ENCODE peak calls at places on chromosomes 16 and 17, in nine cellular contexts. One of them, this sample, is unnamed.

GRCh38 chr16:31513126-31513525 is 4.9 kb upstream of the RUSF1 start:
- DNase-seq in sigmoid colon: no peak
- DNase-seq in foreskin fibroblast: peak
- DNase-seq in right atrium auricular region: no peak
- DNase-seq in Calu3: no peak
- DNase-seq in endothelial cell: no peak
- DNase-seq in HFF-Myc: no peak
- DNase-seq in mammary epithelial cell: peak
- DNase-seq in dorsolateral prefrontal cortex: no peak
- DNase-seq in this sample: no peak

GRCh38 chr17:43327421-43327820 is 71.4 kb upstream of the ARL4D start:
- DNase-seq in sigmoid colon: no peak
- DNase-seq in foreskin fibroblast: peak
- DNase-seq in right atrium auricular region: no peak
- DNase-seq in Calu3: no peak
- DNase-seq in endothelial cell: no peak
- DNase-seq in HFF-Myc: no peak
- DNase-seq in mammary epithelial cell: no peak
- DNase-seq in dorsolateral prefrontal cortex: no peak
- DNase-seq in this sample: no peak

GRCh38 chr16:31052131-31052530 is 18.8 kb downstream of the STX4 start:
- DNase-seq in sigmoid colon: no peak
- DNase-seq in foreskin fibroblast: peak
- DNase-seq in right atrium auricular region: peak
- DNase-seq in Calu3: peak
- DNase-seq in endothelial cell: no peak
- DNase-seq in HFF-Myc: peak
- DNase-seq in mammary epithelial cell: peak
- DNase-seq in dorsolateral prefrontal cortex: no peak
- DNase-seq in this sample: no peak

GRCh38 chr17:65742433-65743312 is 181.2 kb upstream of the AXIN2 start:
- DNase-seq in sigmoid colon: no peak
- DNase-seq in foreskin fibroblast: peak
- DNase-seq in right atrium auricular region: no peak
- DNase-seq in Calu3: no peak
- DNase-seq in endothelial cell: no peak
- DNase-seq in HFF-Myc: no peak
- DNase-seq in mammary epithelial cell: peak
- DNase-seq in dorsolateral prefrontal cortex: no peak
- DNase-seq in this sample: no peak

GRCh38 chr16:49009204-49009603 is 272.4 kb downstream of the CBLN1 start:
- DNase-seq in sigmoid colon: no peak
- DNase-seq in foreskin fibroblast: no peak
- DNase-seq in right atrium auricular region: no peak
- DNase-seq in Calu3: no peak
- DNase-seq in endothelial cell: no peak
- DNase-seq in HFF-Myc: no peak
- DNase-seq in mammary epithelial cell: no peak
- DNase-seq in dorsolateral prefrontal cortex: no peak
- DNase-seq in this sample: no peak

GRCh38 chr16:85908444-85908843 is 9.5 kb downstream of the IRF8 start:
- DNase-seq in sigmoid colon: peak
- DNase-seq in foreskin fibroblast: no peak
- DNase-seq in right atrium auricular region: no peak
- DNase-seq in Calu3: no peak
- DNase-seq in endothelial cell: no peak
- DNase-seq in HFF-Myc: no peak
- DNase-seq in mammary epithelial cell: no peak
- DNase-seq in dorsolateral prefrontal cortex: no peak
- DNase-seq in this sample: no peak

GRCh38 chr16:88681709-88682451 is 4.4 kb downstream of the SNAI3 start:
- DNase-seq in sigmoid colon: no peak
- DNase-seq in foreskin fibroblast: no peak
- DNase-seq in right atrium auricular region: peak
- DNase-seq in Calu3: no peak
- DNase-seq in endothelial cell: no peak
- DNase-seq in HFF-Myc: no peak
- DNase-seq in mammary epithelial cell: no peak
- DNase-seq in dorsolateral prefrontal cortex: no peak
- DNase-seq in this sample: no peak

GRCh38 chr17:16314859-16315258 is 38.4 kb downstream of the CENPV start:
- DNase-seq in sigmoid colon: no peak
- DNase-seq in foreskin fibroblast: no peak
- DNase-seq in right atrium auricular region: no peak
- DNase-seq in Calu3: no peak
- DNase-seq in endothelial cell: no peak
- DNase-seq in HFF-Myc: no peak
- DNase-seq in mammary epithelial cell: no peak
- DNase-seq in dorsolateral prefrontal cortex: no peak
- DNase-seq in this sample: peak

GRCh38 chr16:49980166-49980565 is 44.9 kb upstream of the CNEP1R1 start:
- DNase-seq in sigmoid colon: no peak
- DNase-seq in foreskin fibroblast: no peak
- DNase-seq in right atrium auricular region: no peak
- DNase-seq in Calu3: no peak
- DNase-seq in endothelial cell: no peak
- DNase-seq in HFF-Myc: no peak
- DNase-seq in mammary epithelial cell: no peak
- DNase-seq in dorsolateral prefrontal cortex: no peak
- DNase-seq in this sample: no peak

GRCh38 chr17:66290097-66290722 is 12.2 kb upstream of the PRKCA start:
- DNase-seq in sigmoid colon: no peak
- DNase-seq in foreskin fibroblast: no peak
- DNase-seq in right atrium auricular region: no peak
- DNase-seq in Calu3: no peak
- DNase-seq in endothelial cell: no peak
- DNase-seq in HFF-Myc: no peak
- DNase-seq in mammary epithelial cell: no peak
- DNase-seq in dorsolateral prefrontal cortex: no peak
- DNase-seq in this sample: no peak

GRCh38 chr16:85052536-85052935 is 24.9 kb downstream of the KIAA0513 start:
- DNase-seq in sigmoid colon: no peak
- DNase-seq in foreskin fibroblast: no peak
- DNase-seq in right atrium auricular region: no peak
- DNase-seq in Calu3: no peak
- DNase-seq in endothelial cell: no peak
- DNase-seq in HFF-Myc: no peak
- DNase-seq in mammary epithelial cell: no peak
- DNase-seq in dorsolateral prefrontal cortex: no peak
- DNase-seq in this sample: no peak

GRCh38 chr17:17343160-17343735 is 40.1 kb downstream of the NT5M start:
- DNase-seq in sigmoid colon: peak
- DNase-seq in foreskin fibroblast: no peak
- DNase-seq in right atrium auricular region: no peak
- DNase-seq in Calu3: no peak
- DNase-seq in endothelial cell: no peak
- DNase-seq in HFF-Myc: no peak
- DNase-seq in mammary epithelial cell: no peak
- DNase-seq in dorsolateral prefrontal cortex: no peak
- DNase-seq in this sample: peak

GRCh38 chr16:78321611-78322010 is 222.2 kb downstream of the WWOX start:
- DNase-seq in sigmoid colon: no peak
- DNase-seq in foreskin fibroblast: no peak
- DNase-seq in right atrium auricular region: no peak
- DNase-seq in Calu3: no peak
- DNase-seq in endothelial cell: no peak
- DNase-seq in HFF-Myc: no peak
- DNase-seq in mammary epithelial cell: no peak
- DNase-seq in dorsolateral prefrontal cortex: no peak
- DNase-seq in this sample: no peak

GRCh38 chr16:28192811-28193529 is 18.8 kb downstream of the XPO6 start:
- DNase-seq in sigmoid colon: no peak
- DNase-seq in foreskin fibroblast: no peak
- DNase-seq in right atrium auricular region: no peak
- DNase-seq in Calu3: no peak
- DNase-seq in endothelial cell: no peak
- DNase-seq in HFF-Myc: no peak
- DNase-seq in mammary epithelial cell: no peak
- DNase-seq in dorsolateral prefrontal cortex: no peak
- DNase-seq in this sample: no peak

GRCh38 chr17:44191389-44191788 is 4.6 kb downstream of the TMUB2 start:
- DNase-seq in sigmoid colon: no peak
- DNase-seq in foreskin fibroblast: no peak
- DNase-seq in right atrium auricular region: no peak
- DNase-seq in Calu3: no peak
- DNase-seq in endothelial cell: no peak
- DNase-seq in HFF-Myc: no peak
- DNase-seq in mammary epithelial cell: no peak
- DNase-seq in dorsolateral prefrontal cortex: no peak
- DNase-seq in this sample: no peak

GRCh38 chr17:58172369-58173071 is 5.7 kb downstream of the OR4D2 start:
- DNase-seq in sigmoid colon: no peak
- DNase-seq in foreskin fibroblast: peak
- DNase-seq in right atrium auricular region: no peak
- DNase-seq in Calu3: peak
- DNase-seq in endothelial cell: peak
- DNase-seq in HFF-Myc: no peak
- DNase-seq in mammary epithelial cell: peak
- DNase-seq in dorsolateral prefrontal cortex: no peak
- DNase-seq in this sample: no peak

GRCh38 chr16:13992322-13992721 is 72.4 kb downstream of the ERCC4 start:
- DNase-seq in sigmoid colon: no peak
- DNase-seq in foreskin fibroblast: no peak
- DNase-seq in right atrium auricular region: peak
- DNase-seq in Calu3: no peak
- DNase-seq in endothelial cell: no peak
- DNase-seq in HFF-Myc: no peak
- DNase-seq in mammary epithelial cell: no peak
- DNase-seq in dorsolateral prefrontal cortex: no peak
- DNase-seq in this sample: no peak
- TF ChIP-seq CTCF in sigmoid colon: no peak
- TF ChIP-seq CTCF in foreskin fibroblast: no peak
- TF ChIP-seq CTCF in right atrium auricular region: no peak
- TF ChIP-seq CTCF in Calu3: no peak
- TF ChIP-seq CTCF in endothelial cell: no peak
- TF ChIP-seq CTCF in HFF-Myc: no peak
- TF ChIP-seq CTCF in mammary epithelial cell: no peak
- TF ChIP-seq CTCF in dorsolateral prefrontal cortex: no peak
- TF ChIP-seq CTCF in this sample: no peak

GRCh38 chr17:2792541-2793169 is 3.6 kb upstream of the RAP1GAP2 start:
- DNase-seq in sigmoid colon: no peak
- DNase-seq in foreskin fibroblast: no peak
- DNase-seq in right atrium auricular region: no peak
- DNase-seq in Calu3: no peak
- DNase-seq in endothelial cell: no peak
- DNase-seq in HFF-Myc: no peak
- DNase-seq in mammary epithelial cell: no peak
- DNase-seq in dorsolateral prefrontal cortex: no peak
- DNase-seq in this sample: no peak
- TF ChIP-seq CTCF in sigmoid colon: no peak
- TF ChIP-seq CTCF in foreskin fibroblast: no peak
- TF ChIP-seq CTCF in right atrium auricular region: no peak
- TF ChIP-seq CTCF in Calu3: no peak
- TF ChIP-seq CTCF in endothelial cell: no peak
- TF ChIP-seq CTCF in HFF-Myc: no peak
- TF ChIP-seq CTCF in mammary epithelial cell: no peak
- TF ChIP-seq CTCF in dorsolateral prefrontal cortex: no peak
- TF ChIP-seq CTCF in this sample: no peak

DNA sequence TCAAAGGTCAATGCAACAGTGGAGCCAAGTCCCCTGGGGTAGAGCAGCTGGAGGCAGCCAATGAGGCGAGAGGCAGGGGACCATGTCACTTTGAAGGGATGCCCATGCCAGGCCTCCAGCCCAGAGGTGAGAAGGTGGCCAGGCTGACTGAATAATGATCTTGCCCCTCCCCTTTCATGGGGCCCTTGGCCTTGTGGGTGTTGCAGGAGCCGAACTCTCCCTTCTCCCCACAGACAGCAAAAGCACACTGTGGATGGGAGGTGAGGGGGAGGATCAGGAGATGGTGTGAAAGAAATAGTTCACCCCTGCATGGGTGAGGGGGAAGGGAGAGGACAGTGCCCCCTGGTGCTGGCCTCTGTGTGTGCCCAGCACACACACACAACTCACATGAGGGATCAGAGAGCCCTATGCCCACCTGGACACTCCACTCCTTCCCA is 15.8 kb upstream of the TBX21 start:
- DNase-seq in sigmoid colon: no peak
- DNase-seq in foreskin fibroblast: no peak
- DNase-seq in right atrium auricular region: no peak
- DNase-seq in Calu3: no peak
- DNase-seq in endothelial cell: no peak
- DNase-seq in HFF-Myc: no peak
- DNase-seq in mammary epithelial cell: no peak
- DNase-seq in dorsolateral prefrontal cortex: no peak
- DNase-seq in this sample: no peak
- TF ChIP-seq CTCF in sigmoid colon: no peak
- TF ChIP-seq CTCF in foreskin fibroblast: peak
- TF ChIP-seq CTCF in right atrium auricular region: peak
- TF ChIP-seq CTCF in Calu3: peak
- TF ChIP-seq CTCF in endothelial cell: no peak
- TF ChIP-seq CTCF in HFF-Myc: peak
- TF ChIP-seq CTCF in mammary epithelial cell: no peak
- TF ChIP-seq CTCF in dorsolateral prefrontal cortex: peak
- TF ChIP-seq CTCF in this sample: peak

GRCh38 chr17:31518478-31518877 is 127.0 kb downstream of the RAB11FIP4 start:
- DNase-seq in sigmoid colon: no peak
- DNase-seq in foreskin fibroblast: no peak
- DNase-seq in right atrium auricular region: no peak
- DNase-seq in Calu3: no peak
- DNase-seq in endothelial cell: no peak
- DNase-seq in HFF-Myc: no peak
- DNase-seq in mammary epithelial cell: no peak
- DNase-seq in dorsolateral prefrontal cortex: no peak
- DNase-seq in this sample: no peak

GRCh38 chr17:31515226-31515759 is 123.8 kb downstream of the RAB11FIP4 start:
- DNase-seq in sigmoid colon: no peak
- DNase-seq in foreskin fibroblast: no peak
- DNase-seq in right atrium auricular region: no peak
- DNase-seq in Calu3: no peak
- DNase-seq in endothelial cell: no peak
- DNase-seq in HFF-Myc: no peak
- DNase-seq in mammary epithelial cell: no peak
- DNase-seq in dorsolateral prefrontal cortex: no peak
- DNase-seq in this sample: no peak

GRCh38 chr17:31513731-31514427 is 122.4 kb downstream of the RAB11FIP4 start:
- DNase-seq in sigmoid colon: no peak
- DNase-seq in foreskin fibroblast: no peak
- DNase-seq in right atrium auricular region: no peak
- DNase-seq in Calu3: no peak
- DNase-seq in endothelial cell: no peak
- DNase-seq in HFF-Myc: no peak
- DNase-seq in mammary epithelial cell: no peak
- DNase-seq in dorsolateral prefrontal cortex: no peak
- DNase-seq in this sample: no peak

GRCh38 chr17:31521632-31522283 is 130.3 kb downstream of the RAB11FIP4 start:
- DNase-seq in sigmoid colon: no peak
- DNase-seq in foreskin fibroblast: no peak
- DNase-seq in right atrium auricular region: no peak
- DNase-seq in Calu3: no peak
- DNase-seq in endothelial cell: no peak
- DNase-seq in HFF-Myc: no peak
- DNase-seq in mammary epithelial cell: no peak
- DNase-seq in dorsolateral prefrontal cortex: no peak
- DNase-seq in this sample: no peak

DNA sequence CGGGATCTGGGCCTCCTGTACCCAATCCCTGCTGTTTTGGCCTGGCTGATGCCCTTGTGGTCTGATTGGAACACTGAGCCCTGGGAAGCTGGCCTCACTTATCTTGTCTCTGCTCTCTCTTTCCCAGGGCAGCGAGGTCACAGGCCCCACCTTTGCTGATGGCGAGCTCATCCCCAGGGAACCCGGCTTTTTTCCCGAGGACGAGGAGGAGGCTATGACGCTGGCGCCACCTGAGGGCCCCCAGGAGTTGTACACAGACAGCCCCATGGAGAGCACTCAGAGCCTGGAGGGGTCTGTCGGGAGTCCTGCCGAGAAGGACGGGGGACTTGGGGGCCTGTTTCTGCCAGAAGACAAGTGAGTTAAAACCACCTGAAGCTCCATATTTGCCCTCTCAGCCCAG is 126.0 kb downstream of the RAB11FIP4 start:
- DNase-seq in sigmoid colon: no peak
- DNase-seq in foreskin fibroblast: no peak
- DNase-seq in right atrium auricular region: no peak
- DNase-seq in Calu3: peak
- DNase-seq in endothelial cell: peak
- DNase-seq in HFF-Myc: no peak
- DNase-seq in mammary epithelial cell: no peak
- DNase-seq in dorsolateral prefrontal cortex: no peak
- DNase-seq in this sample: no peak
- TF ChIP-seq CTCF in sigmoid colon: no peak
- TF ChIP-seq CTCF in foreskin fibroblast: peak
- TF ChIP-seq CTCF in right atrium auricular region: peak
- TF ChIP-seq CTCF in Calu3: peak
- TF ChIP-seq CTCF in endothelial cell: no peak
- TF ChIP-seq CTCF in HFF-Myc: peak
- TF ChIP-seq CTCF in mammary epithelial cell: peak
- TF ChIP-seq CTCF in dorsolateral prefrontal cortex: peak
- TF ChIP-seq CTCF in this sample: peak

This sample was measured in chondrocyte.